ENCODE peak calls at places on chromosomes 11 and 22, in six cellular contexts. X is fibroblast of lung, M is WERI-Rb-1, B is OCI-LY7, I is DND-41, J is ovary. K is an unnamed sample. For H3K36me3, the result is how much of the 10 kb centered on the place peaks cover.

GRCh38 chr22:24107668-24108067 is 73.6 kb upstream of the SUSD2 start:
- DNase-seq in X (peak), M (no peak), B (no peak), I (no peak), J (peak), K (peak)

GRCh38 chr22:45094826-45095225 is 68.9 kb upstream of the NUP50 start:
- DNase-seq in X (peak), M (no peak), B (no peak), I (no peak), J (no peak), K (no peak)

GRCh38 chr11:97740783-97741151 is 1280.0 kb upstream of the CNTN5 start:
- DNase-seq in X (no peak), M (no peak), B (no peak), I (no peak), J (no peak), K (no peak)

GRCh38 chr11:20037358-20037757 is 122.9 kb downstream of the DBX1 start:
- DNase-seq in X (no peak), M (no peak), B (no peak), I (no peak), J (no peak), K (no peak)

GRCh38 chr22:26292667-26292995 is 123.4 kb downstream of the SEZ6L start:
- DNase-seq in X (no peak), M (no peak), B (no peak), I (no peak), J (no peak), K (no peak)

GRCh38 chr11:133663586-133663985 is 131.3 kb upstream of the OPCML start:
- DNase-seq in X (no peak), M (no peak), B (no peak), I (no peak), J (no peak), K (no peak)

GRCh38 chr11:1050581-1051355 is 14.2 kb upstream of the MUC6 start:
- DNase-seq in X (peak), M (peak), B (peak), I (peak), J (peak), K (no peak)

GRCh38 chr11:104332110-104332509 is 168.2 kb upstream of the PDGFD start:
- DNase-seq in X (no peak), M (peak), B (peak), I (no peak), J (no peak), K (no peak)

GRCh38 chr11:64841592-64842365 is 2.7 kb downstream of the CDC42BPG start:
- DNase-seq in X (no peak), M (no peak), B (no peak), I (no peak), J (no peak), K (no peak)

GRCh38 chr22:29205598-29206371 is at the start of gene EMID1:
- DNase-seq in X (peak), M (peak), B (no peak), I (peak), J (peak), K (no peak)
- TF ChIP-seq CTCF in X (peak), M (peak), B (no peak), I (peak), J (no peak), K (peak)

DNA sequence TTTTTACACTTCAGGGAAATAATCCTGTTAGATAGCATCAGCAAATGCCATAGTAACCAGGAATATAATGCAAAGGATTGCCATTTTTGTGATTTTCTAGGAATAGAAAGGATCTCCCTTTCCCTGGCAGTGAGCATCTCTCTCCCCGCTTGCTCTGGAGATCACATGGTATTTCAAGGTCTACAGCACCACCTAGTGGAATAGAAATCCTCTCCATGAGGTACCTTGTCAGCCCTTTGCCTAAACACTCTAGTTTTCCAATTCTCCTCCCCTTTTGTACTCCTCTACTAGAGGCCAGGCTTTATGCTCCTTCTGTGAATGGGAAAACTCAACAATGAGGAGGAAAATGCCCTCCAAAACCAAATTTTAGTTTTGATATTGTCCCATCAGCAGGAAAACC is 78.4 kb downstream of the XRRA1 start:
- DNase-seq in X (peak), M (peak), B (peak), I (no peak), J (no peak), K (no peak)
- H3K36me3 ChIP-seq in X (under half), M (under half), B (half or more), I (half or more), J (under half), K (under half)

GRCh38 chr11:107834995-107835394 is 23.6 kb downstream of the SLC35F2 start:
- DNase-seq in X (no peak), M (no peak), B (no peak), I (no peak), J (no peak), K (no peak)
- TF ChIP-seq CTCF in X (no peak), M (no peak), B (no peak), I (no peak), J (no peak), K (no peak)

DNA sequence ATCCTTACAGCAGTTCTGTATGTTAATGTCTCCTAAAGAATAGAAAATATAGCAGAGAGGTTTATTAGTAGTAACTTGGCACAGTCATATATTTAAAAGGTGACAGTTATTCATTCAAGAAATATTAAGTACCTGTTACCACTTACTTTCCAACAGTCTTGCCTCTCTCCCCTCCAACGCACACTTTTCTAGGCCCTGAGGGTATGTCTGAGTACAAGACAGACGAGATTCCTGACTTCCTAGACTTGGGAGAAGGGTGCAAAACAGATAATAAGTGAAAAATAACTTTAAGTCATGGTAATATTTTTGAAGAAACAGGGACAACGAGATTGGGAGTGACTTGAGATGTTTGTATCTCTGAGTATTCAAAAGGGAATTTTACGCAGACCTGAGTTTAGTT is 1.6 kb downstream of the EIF3L start:
- DNase-seq in X (no peak), M (no peak), B (no peak), I (no peak), J (no peak), K (no peak)
- H3K36me3 ChIP-seq in X (under half), M (half or more), B (half or more), I (half or more), J (under half), K (under half)

GRCh38 chr11:82176365-82176764 is 557.3 kb downstream of the FAM181B start:
- DNase-seq in X (no peak), M (no peak), B (no peak), I (no peak), J (no peak), K (no peak)

GRCh38 chr11:82176945-82177344 is 556.7 kb downstream of the FAM181B start:
- DNase-seq in X (no peak), M (no peak), B (no peak), I (no peak), J (no peak), K (no peak)

GRCh38 chr11:82174610-82175009 is 559.1 kb downstream of the FAM181B start:
- DNase-seq in X (no peak), M (no peak), B (no peak), I (no peak), J (no peak), K (no peak)
- TF ChIP-seq CTCF in X (no peak), M (peak), B (peak), I (peak), J (no peak), K (no peak)